ENCODE peak calls at places on chromosome 1, in five cellular contexts. W is WTC11, J is neural progenitor cell, H is heart left ventricle, A is mesothelial cell of epicardium. Z is an unnamed sample.

GRCh38 chr1:160007577-160008200 is 24.1 kb downstream of the PIGM start:
- DNase-seq in W (no peak), J (peak; percentile 70), H (no peak), A (no peak), Z (no peak)

GRCh38 chr1:232950197-232950918 is at the start of gene NTPCR:
- DNase-seq in W (peak; percentile 98), J (peak; percentile 98), H (peak; percentile 98), A (peak; percentile 95), Z (peak; percentile 99)

GRCh38 chr1:107056426-107057196 is at the start of gene PRMT6:
- DNase-seq in W (peak; percentile 88), J (peak; percentile 91), H (peak; percentile 88), A (peak; percentile 56), Z (peak; percentile 75)

GRCh38 chr1:211013346-211014240 is 120.4 kb downstream of the KCNH1 start:
- DNase-seq in W (no peak), J (no peak), H (no peak), A (no peak), Z (no peak)

GRCh38 chr1:66925944-66926343 is 1.2 kb downstream of the MIER1 start:
- DNase-seq in W (no peak), J (peak; percentile 54), H (no peak), A (no peak), Z (no peak)

GRCh38 chr1:177487481-177487880 is 316.7 kb downstream of the BRINP2 start:
- DNase-seq in W (peak; percentile 43), J (peak; percentile 43), H (no peak), A (no peak), Z (no peak)

GRCh38 chr1:83742446-83742845 is 256.5 kb downstream of the TTLL7 start:
- DNase-seq in W (no peak), J (no peak), H (no peak), A (no peak), Z (no peak)

GRCh38 chr1:109151146-109151545 is 37.2 kb downstream of the ELAPOR1 start:
- DNase-seq in W (peak; percentile 42), J (peak; percentile 73), H (no peak), A (no peak), Z (peak; percentile 16)

GRCh38 chr1:111270781-111271463 is 19.7 kb upstream of the CHIA start:
- DNase-seq in W (peak; percentile 52), J (no peak), H (peak; percentile 51), A (no peak), Z (no peak)

GRCh38 chr1:59846209-59846894 is 31.6 kb downstream of the HOOK1 start:
- DNase-seq in W (no peak), J (no peak), H (no peak), A (no peak), Z (no peak)

GRCh38 chr1:161223805-161224694 is 622 bp upstream of the APOA2 start:
- DNase-seq in W (no peak), J (no peak), H (no peak), A (no peak), Z (no peak)

GRCh38 chr1:107531065-107531908 is 390.4 kb downstream of the NTNG1 start:
- DNase-seq in W (no peak), J (no peak), H (no peak), A (no peak), Z (no peak)

GRCh38 chr1:23799570-23800395 is 771 bp downstream of the GALE start:
- DNase-seq in W (peak; percentile 57), J (peak; percentile 75), H (no peak), A (no peak), Z (no peak)

GRCh38 chr1:78081980-78082860 is 36.5 kb downstream of the GIPC2 start:
- DNase-seq in W (no peak), J (no peak), H (no peak), A (no peak), Z (no peak)

GRCh38 chr1:155463865-155464264 is 98.7 kb downstream of the ASH1L start:
- DNase-seq in W (no peak), J (no peak), H (no peak), A (no peak), Z (no peak)

GRCh38 chr1:245079021-245079609 is 75.7 kb upstream of the KIF26B start:
- DNase-seq in W (no peak), J (peak; percentile 18), H (no peak), A (no peak), Z (no peak)

GRCh38 chr1:236522937-236523703 is 662 bp upstream of the LGALS8 start:
- DNase-seq in W (peak; percentile 40), J (no peak), H (no peak), A (no peak), Z (no peak)

GRCh38 chr1:1217621-1218523 is 3.9 kb upstream of the TNFRSF4 start:
- DNase-seq in W (no peak), J (no peak), H (no peak), A (no peak), Z (no peak)

GRCh38 chr1:77063118-77063517 is 156.1 kb downstream of the PIGK start:
- DNase-seq in W (no peak), J (no peak), H (no peak), A (no peak), Z (no peak)

GRCh38 chr1:174393885-174394284 is 53.9 kb upstream of the GPR52 start:
- DNase-seq in W (no peak), J (no peak), H (no peak), A (no peak), Z (no peak)

GRCh38 chr1:246609632-246610031 is 43.4 kb downstream of the CNST start:
- DNase-seq in W (no peak), J (no peak), H (no peak), A (no peak), Z (no peak)

GRCh38 chr1:53678948-53679825 is 59.8 kb downstream of the GLIS1 start:
- DNase-seq in W (no peak), J (no peak), H (no peak), A (no peak), Z (no peak)

GRCh38 chr1:165696625-165697100 is 1.7 kb downstream of the ALDH9A1 start:
- DNase-seq in W (no peak), J (peak; percentile 15), H (no peak), A (no peak), Z (no peak)

GRCh38 chr1:13228343-13228781 is 2.4 kb upstream of the PRAMEF18 start:
- DNase-seq in W (peak; percentile 16), J (no peak), H (peak; percentile 3), A (no peak), Z (no peak)

GRCh38 chr1:98672184-98672583 is 10.7 kb downstream of the SNX7 start:
- DNase-seq in W (no peak), J (peak; percentile 24), H (no peak), A (no peak), Z (no peak)

DNA sequence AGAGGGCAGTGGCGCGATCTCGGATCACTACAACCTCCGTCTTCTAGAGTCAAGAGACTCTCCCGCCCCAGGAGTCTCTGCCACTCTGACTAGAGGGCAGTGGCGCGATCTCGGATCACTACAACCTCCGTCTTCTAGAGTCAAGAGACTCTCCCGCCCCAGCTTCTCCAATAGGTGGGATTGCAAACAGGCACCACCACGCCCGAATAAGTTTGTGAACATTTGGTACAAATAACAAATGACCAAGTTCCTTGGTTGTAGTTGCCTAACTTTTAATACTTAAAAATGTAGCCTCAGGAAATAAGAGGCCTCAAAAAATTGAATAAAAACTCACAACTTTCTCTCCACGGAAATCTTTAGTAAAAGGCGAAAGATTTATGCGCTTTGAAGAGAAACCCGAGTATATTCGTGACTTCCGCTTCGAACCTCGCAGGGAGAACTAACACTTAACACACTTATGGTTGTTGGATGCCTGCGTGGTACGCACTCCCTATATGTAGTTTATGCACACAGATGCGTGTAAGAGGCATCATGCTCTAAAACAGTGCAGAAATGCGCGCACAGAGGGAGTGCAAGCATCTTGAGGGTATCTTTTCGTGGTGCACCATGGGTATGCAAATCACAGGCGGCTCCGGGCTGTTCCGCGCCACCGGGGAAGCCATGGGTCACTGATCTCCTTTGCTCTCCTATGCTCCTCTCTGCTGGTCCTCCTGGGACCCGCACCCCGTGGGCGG is 11.4 kb downstream of the BTBD19 start:
- DNase-seq in W (peak; percentile 83), J (peak; percentile 93), H (peak; percentile 90), A (no peak), Z (peak; percentile 72)
- TF ChIP-seq CTCF in W (no peak), J (peak; percentile 22), H (no peak), A (no peak), Z (peak; percentile 22)

DNA sequence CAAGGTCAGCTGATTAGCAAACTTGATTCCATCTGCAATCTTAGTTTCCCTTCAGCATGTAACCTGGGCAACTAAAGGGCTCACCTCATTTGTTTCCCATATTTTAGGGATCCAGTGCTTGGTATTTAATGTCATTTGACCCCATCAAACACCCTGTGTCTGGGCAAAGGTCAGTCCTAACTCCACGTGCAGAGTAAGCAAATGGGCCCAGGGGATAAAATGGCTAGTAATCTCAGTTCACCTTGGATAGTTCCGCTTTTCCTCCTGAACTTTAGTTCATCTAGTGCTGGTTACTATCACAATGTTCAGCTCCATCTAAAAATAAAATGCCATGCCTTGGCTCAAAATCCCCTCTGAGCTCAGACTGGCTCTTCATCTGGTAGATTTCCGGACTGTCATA is 19.5 kb downstream of the PRKAB2 start:
- DNase-seq in W (no peak), J (no peak), H (no peak), A (no peak), Z (no peak)
- TF ChIP-seq CTCF in W (no peak), J (no peak), H (no peak), A (no peak), Z (no peak)

GRCh38 chr1:112674986-112675727 is 698 bp downstream of the MOV10 start:
- DNase-seq in W (peak; percentile 69), J (peak; percentile 85), H (peak; percentile 75), A (peak; percentile 52), Z (peak; percentile 62)
- TF ChIP-seq CTCF in W (no peak), J (peak; percentile 34), H (peak; percentile 27), A (no peak), Z (peak; percentile 28)

DNA sequence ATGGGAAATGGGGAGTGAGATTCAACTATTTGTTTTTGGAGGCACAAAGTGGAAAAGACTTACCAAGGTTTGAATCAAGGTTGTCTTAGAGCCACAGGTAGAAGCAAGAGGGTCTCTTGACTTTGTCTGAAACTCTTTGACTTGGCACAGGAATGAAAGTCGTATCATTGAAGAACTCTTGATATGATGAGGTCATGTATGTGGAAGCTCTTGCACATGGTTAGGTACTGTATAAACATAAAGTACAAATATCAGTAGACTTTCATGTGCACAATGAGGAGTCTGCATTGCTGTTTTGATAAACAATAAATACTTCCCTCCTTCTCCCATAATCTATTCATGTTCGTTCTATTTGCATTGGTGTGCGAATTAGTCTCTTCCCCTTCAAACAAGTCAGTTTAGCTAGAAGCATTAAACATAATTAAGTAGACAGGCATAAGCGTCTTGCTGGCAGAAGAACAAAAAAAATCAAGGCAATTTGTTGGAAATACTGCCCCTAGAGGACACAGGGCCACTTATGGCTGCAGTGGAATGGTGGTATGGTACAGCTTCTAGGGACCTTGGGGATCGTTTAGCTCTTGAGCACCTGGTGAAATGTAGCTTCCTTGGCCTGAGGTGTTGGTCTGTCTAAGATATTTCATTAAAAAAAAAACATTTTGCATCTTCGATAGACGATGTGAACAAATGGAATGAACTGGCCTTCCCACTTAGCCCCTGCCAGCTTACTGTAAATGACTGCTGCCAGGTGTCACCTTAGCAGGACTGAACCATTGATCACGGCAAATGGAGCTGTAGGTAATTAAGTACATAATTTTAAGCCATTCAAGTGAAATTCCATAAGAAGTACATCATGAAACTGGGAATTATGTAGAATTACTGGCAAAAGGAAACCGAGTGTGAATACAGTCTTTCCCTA is 218.0 kb upstream of the GALNT2 start:
- DNase-seq in W (no peak), J (peak; percentile 57), H (no peak), A (no peak), Z (no peak)
- TF ChIP-seq CTCF in W (peak; percentile 36), J (peak; percentile 78), H (peak; percentile 28), A (peak; percentile 36), Z (peak; percentile 69)